ENCODE peak calls at places on chromosomes 5 and 9, in six cellular contexts. H is Right ventricle myocardium superior; G is HepG2; O is stimulated activated effector memory CD8-positive, alpha-beta T cell treated with anti-CD3 and anti-CD28 coated beads, Interleukin-12 subunit alpha, Interleukin-12 subunit beta, amount 100 ng/mL, for 72 hours; D is right cardiac atrium; J is activated CD8-positive, alpha-beta T cell treated with anti-CD3 and anti-CD28 coated beads, Interleukin-2, amount 10 ng/mL, durations not matched to agents 7 days and 5 days. U is an unnamed sample.

GRCh38 chr5:10663531-10664183 is 97.4 kb downstream of the DAP start:
- ATAC-seq in D (peak; percentile 36), O (no peak), J (no peak), G (peak; percentile 88), H (peak; percentile 77), U (no peak)

GRCh38 chr5:99929806-99930135 is 605.4 kb upstream of the FAM174A start:
- ATAC-seq in H (no peak), G (no peak), D (no peak), J (no peak), O (peak; percentile 40), U (no peak)

GRCh38 chr9:136643596-136644342 is 18.9 kb upstream of the EGFL7 start:
- ATAC-seq in H (peak; percentile 25), J (no peak), G (no peak), O (no peak), D (no peak), U (peak; percentile 3)

GRCh38 chr5:126395627-126396026 is 27.6 kb upstream of the GRAMD2B start:
- ATAC-seq in O (no peak), J (no peak), D (no peak), G (no peak), H (no peak), U (no peak)

GRCh38 chr9:5838884-5839571 is 6.1 kb upstream of the ERMP1 start:
- ATAC-seq in J (no peak), H (peak; percentile 64), O (no peak), D (no peak), G (peak; percentile 88), U (peak; percentile 17)

GRCh38 chr9:126805546-126806262 is 864 bp downstream of the ZBTB43 start:
- ATAC-seq in D (peak; percentile 75), J (peak; percentile 84), H (peak; percentile 83), G (peak; percentile 89), O (peak; percentile 97), U (peak; percentile 95)

GRCh38 chr5:156471893-156472292 is 144.9 kb downstream of the SGCD start:
- ATAC-seq in O (no peak), D (no peak), H (no peak), G (no peak), J (no peak), U (peak; percentile 52)

GRCh38 chr9:21852751-21853150 is 50.3 kb downstream of the MTAP start:
- ATAC-seq in G (no peak), O (peak; percentile 99), J (no peak), H (no peak), D (no peak), U (peak; percentile 95)

GRCh38 chr5:178235600-178235998 is 3.0 kb upstream of the PHYKPL start:
- ATAC-seq in D (no peak), O (no peak), J (no peak), H (no peak), G (no peak), U (no peak)

GRCh38 chr9:92590386-92590785 is 54.6 kb upstream of the ECM2 start:
- ATAC-seq in J (no peak), G (no peak), O (no peak), D (peak; percentile 99), H (peak; percentile 96), U (no peak)